ENCODE peak calls at places on chromosomes 16 and 17, in seven cellular contexts. I, Z, T, D, E, H and B are unnamed samples.

GRCh38 chr16:31141489-31142108 is 6.1 kb upstream of the PRSS8 start:
- DNase-seq in E (no peak), Z (peak; percentile 84), H (no peak), D (peak; percentile 70), I (no peak), T (peak; percentile 42), B (no peak)

GRCh38 chr16:20673882-20674683 is 23.4 kb downstream of the ACSM1 start:
- DNase-seq in E (no peak), I (peak; percentile 85), Z (no peak), H (no peak), D (no peak), T (no peak), B (no peak)

GRCh38 chr17:6903516-6903915 is 72.0 kb upstream of the TEKT1 start:
- DNase-seq in E (no peak), I (no peak), T (no peak), H (no peak), D (no peak), Z (no peak), B (no peak)

GRCh38 chr16:20084624-20085226 is 11.0 kb upstream of the GPR139 start:
- DNase-seq in E (peak; percentile 5), T (no peak), I (no peak), H (no peak), D (no peak), Z (no peak), B (no peak)

GRCh38 chr16:85301171-85301690 is 189.0 kb upstream of the CIBAR2 start:
- DNase-seq in I (no peak), H (no peak), E (no peak), Z (no peak), T (no peak), D (no peak), B (no peak)

GRCh38 chr17:81119223-81120148 is 45.8 kb upstream of the PVALEF start:
- DNase-seq in H (peak; percentile 79), Z (peak; percentile 92), T (peak; percentile 97), E (peak; percentile 49), D (peak; percentile 88), I (peak; percentile 98), B (peak; percentile 99)

GRCh38 chr17:59767176-59767575 is 59.7 kb downstream of the VMP1 start:
- DNase-seq in H (no peak), I (no peak), E (no peak), Z (no peak), D (no peak), T (no peak), B (no peak)

GRCh38 chr17:69690531-69690930 is 276.0 kb downstream of the MAP2K6 start:
- DNase-seq in E (no peak), Z (no peak), H (no peak), I (no peak), T (no peak), D (no peak), B (no peak)

GRCh38 chr17:58986005-58986404 is 120.7 kb downstream of the TRIM37 start:
- DNase-seq in Z (peak; percentile 11), D (no peak), H (no peak), E (no peak), I (no peak), T (no peak), B (no peak)

GRCh38 chr17:59561042-59561441 is 4.4 kb upstream of the DHX40 start:
- DNase-seq in Z (peak; percentile 3), I (peak; percentile 68), T (no peak), E (peak; percentile 18), H (no peak), D (no peak), B (no peak)

GRCh38 chr17:35849469-35850348 is 19.0 kb downstream of the HEATR9 start:
- DNase-seq in H (no peak), D (no peak), T (peak; percentile 76), E (peak; percentile 77), Z (peak; percentile 67), I (peak; percentile 85), B (no peak)

GRCh38 chr17:73532441-73532901 is 111.8 kb downstream of the SDK2 start:
- DNase-seq in H (no peak), Z (no peak), D (no peak), T (no peak), I (peak; percentile 97), E (peak; percentile 32), B (no peak)

GRCh38 chr16:81711609-81712329 is 67.3 kb upstream of the PLCG2 start:
- DNase-seq in I (peak; percentile 86), D (no peak), E (no peak), Z (peak; percentile 92), H (no peak), T (no peak), B (no peak)

GRCh38 chr17:34580685-34581445 is 1.5 kb downstream of the TMEM132E start:
- DNase-seq in T (no peak), H (no peak), Z (no peak), I (peak; percentile 25), D (peak; percentile 62), E (no peak), B (no peak)

GRCh38 chr17:74270333-74270732 is 3.7 kb upstream of the DNAI2 start:
- DNase-seq in H (no peak), I (no peak), E (no peak), Z (no peak), D (no peak), T (no peak), B (no peak)

GRCh38 chr17:18031955-18032354 is 7.0 kb downstream of the ATPAF2 start:
- DNase-seq in E (no peak), H (no peak), Z (peak; percentile 61), I (no peak), T (no peak), D (no peak), B (no peak)

GRCh38 chr16:4667203-4667983 is 26.0 kb upstream of the NUDT16L1 start:
- DNase-seq in H (no peak), T (no peak), E (no peak), Z (no peak), I (no peak), D (no peak), B (no peak)

GRCh38 chr17:47895254-47895855 is 681 bp upstream of the SP2 start:
- DNase-seq in Z (peak; percentile 17), T (no peak), I (no peak), D (peak; percentile 76), E (no peak), H (no peak), B (no peak)

GRCh38 chr17:82020874-82021727 is 1.6 kb downstream of the CENPX start:
- DNase-seq in E (peak; percentile 74), H (peak; percentile 82), I (peak; percentile 64), Z (peak; percentile 75), D (peak; percentile 90), T (peak; percentile 77), B (no peak)

GRCh38 chr17:6797718-6798351 is 21.8 kb downstream of the FBXO39 start:
- DNase-seq in D (no peak), T (no peak), Z (no peak), I (no peak), E (no peak), H (peak; percentile 52), B (no peak)

GRCh38 chr17:68794636-68795503 is 160.3 kb downstream of the ABCA8 start:
- DNase-seq in T (no peak), Z (peak; percentile 60), H (no peak), E (peak; percentile 38), I (peak; percentile 11), D (no peak), B (no peak)

GRCh38 chr16:84374160-84374489 is 5.8 kb downstream of the ATP2C2 start:
- DNase-seq in I (peak; percentile 27), E (no peak), H (no peak), T (no peak), D (no peak), Z (no peak), B (no peak)

GRCh38 chr17:1324201-1324750 is 44.8 kb downstream of the TRARG1 start:
- DNase-seq in D (peak; percentile 52), H (no peak), I (no peak), E (no peak), Z (no peak), T (peak; percentile 20), B (no peak)

GRCh38 chr17:80203448-80204092 is 16.6 kb downstream of the SGSH start:
- DNase-seq in H (no peak), T (no peak), E (no peak), Z (no peak), I (peak; percentile 7), D (no peak), B (peak; percentile 59)

GRCh38 chr17:5248821-5249479 is 14.3 kb upstream of the SCIMP start:
- DNase-seq in D (no peak), E (no peak), H (no peak), I (peak; percentile 26), Z (no peak), T (no peak), B (no peak)
- H3K4me3 ChIP-seq in D (no peak overlapping the region), E (no peak overlapping the region), H (no peak overlapping the region), I (no peak overlapping the region), Z (no peak overlapping the region), T (no peak overlapping the region), B (no peak overlapping the region)

DNA sequence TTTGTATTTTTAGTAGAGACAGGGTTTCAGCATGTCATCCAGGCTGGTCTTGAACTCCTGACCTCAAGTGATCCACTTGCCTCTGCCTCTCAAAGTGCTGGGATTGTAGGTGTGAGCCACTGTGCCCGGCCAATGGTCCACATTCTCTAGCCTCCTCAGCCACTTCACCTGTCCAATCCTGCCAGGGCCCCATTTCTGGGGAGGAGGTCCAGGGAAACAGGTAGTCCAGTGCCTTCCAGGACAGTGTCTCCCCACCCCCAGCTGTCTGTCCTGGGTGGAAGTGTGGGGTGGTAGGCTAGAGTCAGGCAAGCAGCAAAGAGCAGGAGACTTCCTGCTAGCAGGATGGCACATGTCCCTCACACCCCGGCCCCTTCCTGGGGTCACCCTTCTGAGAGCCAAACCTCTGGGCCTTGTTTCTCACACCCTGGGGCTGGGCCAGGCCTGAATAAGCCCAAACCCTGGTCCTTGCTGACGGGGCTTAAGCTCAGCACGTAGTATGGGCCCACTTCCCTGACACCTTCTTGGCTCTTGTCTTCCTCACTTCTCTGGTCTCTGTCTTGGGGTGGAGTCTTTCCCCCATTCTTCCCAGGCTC is 5.0 kb downstream of the FHOD1 start:
- DNase-seq in H (no peak), E (no peak), I (no peak), T (no peak), Z (no peak), D (peak; percentile 78), B (no peak)
- H3K4me1 ChIP-seq in H (peaks cover 39% of the 10 kb centered on the region), E (peaks cover 5% of the 10 kb centered on the region), I (peaks cover 21% of the 10 kb centered on the region), T (peaks cover 42% of the 10 kb centered on the region), Z (peaks cover 44% of the 10 kb centered on the region), D (peaks cover 67% of the 10 kb centered on the region), B (peaks cover 59% of the 10 kb centered on the region)

DNA sequence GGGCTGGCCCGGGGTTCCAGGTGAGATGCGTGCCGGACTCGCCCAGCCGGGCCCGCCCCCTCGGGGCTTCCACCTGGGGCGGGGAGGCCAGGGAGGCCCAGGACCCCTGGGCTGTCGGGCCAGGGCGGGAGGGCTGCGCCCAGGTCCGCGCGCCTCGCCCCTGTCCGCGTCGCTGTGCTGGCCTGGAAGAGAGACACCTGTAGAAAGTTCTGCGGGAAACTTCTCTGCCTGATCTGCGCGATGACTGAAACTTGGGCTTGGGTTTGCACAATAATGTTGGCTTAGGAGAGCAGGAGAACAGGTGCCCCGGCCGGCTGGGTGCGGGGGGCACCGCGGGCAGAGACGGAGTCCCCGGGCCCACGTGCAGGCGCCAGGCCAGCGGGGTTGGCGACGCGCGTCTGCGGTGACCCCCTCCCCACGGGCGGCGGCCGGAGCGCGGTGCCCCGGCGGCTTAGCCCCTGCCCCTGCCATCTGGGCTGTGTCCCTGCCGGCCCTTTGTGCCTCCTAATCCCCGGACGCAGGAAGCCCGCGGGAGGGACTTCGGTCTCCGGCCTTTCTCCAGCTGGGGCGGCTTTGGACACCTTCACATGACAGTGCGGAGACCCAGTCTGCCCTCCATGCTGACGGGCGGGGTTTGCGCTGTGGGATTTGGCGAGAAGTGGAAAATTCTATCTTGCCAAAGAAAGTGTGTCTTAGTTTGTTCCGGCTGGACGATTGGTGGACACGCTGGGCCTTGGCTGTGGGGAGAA is 483 bp downstream of the LLGL2 start:
- DNase-seq in H (peak; percentile 59), D (peak; percentile 79), T (no peak), E (peak; percentile 59), Z (no peak), I (peak; percentile 40), B (peak; percentile 67)
- H3K4me3 ChIP-seq in H (peak overlapping the region; percentile 35), D (peak overlapping the region; percentile 70), T (peak overlapping the region; percentile 68), E (peak overlapping the region; percentile 78), Z (peak overlapping the region; percentile 48), I (peak overlapping the region; percentile 50), B (peak overlapping the region; percentile 58)

GRCh38 chr17:9971991-9972390 is 66.9 kb upstream of the RCVRN start:
- DNase-seq in Z (peak; percentile 44), I (peak; percentile 43), H (no peak), E (no peak), D (peak; percentile 65), T (no peak), B (peak; percentile 70)
- H3K4me1 ChIP-seq in Z (peaks cover 16% of the 10 kb centered on the region), I (peaks cover 2% of the 10 kb centered on the region), H (no peaks in the 10 kb centered on the region), E (no peaks in the 10 kb centered on the region), D (peaks cover 13% of the 10 kb centered on the region), T (no peaks in the 10 kb centered on the region), B (no peaks in the 10 kb centered on the region)